ENCODE peak calls at places on chromosomes 11 and 22, in four cellular contexts. R, Z, G and B are unnamed samples.

GRCh38 chr11:3859373-3859881 is 4.0 kb downstream of the STIM1 start:
- DNase-seq in R (peak; percentile 91), Z (peak; percentile 69), G (no peak), B (no peak)

GRCh38 chr11:38019072-38019775 is 1421.2 kb upstream of the RAG2 start:
- DNase-seq in R (no peak), Z (no peak), G (no peak), B (no peak)

GRCh38 chr11:11972942-11973341 is 35.5 kb downstream of the DKK3 start:
- DNase-seq in R (no peak), Z (peak; percentile 35), G (no peak), B (no peak)

GRCh38 chr11:134049303-134049702 is 19.6 kb upstream of the JAM3 start:
- DNase-seq in R (no peak), Z (no peak), G (no peak), B (peak; percentile 13)

GRCh38 chr22:29257751-29258181 is 10.0 kb downstream of the RHBDD3 start:
- DNase-seq in R (no peak), Z (no peak), G (no peak), B (no peak)

GRCh38 chr11:28146123-28146751 is 38.0 kb downstream of the METTL15 start:
- DNase-seq in R (no peak), Z (no peak), G (no peak), B (no peak)

GRCh38 chr22:20437253-20438065 is at the start of gene SCARF2:
- DNase-seq in R (peak; percentile 75), Z (peak; percentile 71), G (no peak), B (no peak)

GRCh38 chr11:2571598-2572281 is 126.9 kb downstream of the KCNQ1 start:
- DNase-seq in R (peak; percentile 42), Z (no peak), G (no peak), B (no peak)

GRCh38 chr11:59560290-59560701 is 49.0 kb downstream of the OR4D9 start:
- DNase-seq in R (peak; percentile 52), Z (no peak), G (no peak), B (peak; percentile 48)
- H3K4me3 ChIP-seq in R (peak overlapping the region; percentile 74), Z (peak overlapping the region; percentile 90), G (peak overlapping the region; percentile 82), B (peak overlapping the region; percentile 97)

GRCh38 chr11:9380773-9381172 is 3.7 kb upstream of the IPO7 start:
- DNase-seq in R (no peak), Z (peak; percentile 39), G (no peak), B (no peak)

GRCh38 chr11:9384535-9385287 is at the start of gene IPO7:
- DNase-seq in R (peak; percentile 95), Z (peak; percentile 90), G (peak; percentile 63), B (peak; percentile 93)

GRCh38 chr11:9379046-9379445 is 5.4 kb upstream of the IPO7 start:
- DNase-seq in R (no peak), Z (no peak), G (no peak), B (no peak)
- H3K27ac ChIP-seq in R (no peak overlapping the region), Z (no peak overlapping the region), G (no peak overlapping the region), B (no peak overlapping the region)

GRCh38 chr22:39439170-39439569 is 17.6 kb upstream of the MGAT3 start:
- DNase-seq in R (no peak), Z (no peak), G (no peak), B (no peak)

GRCh38 chr22:39435616-39436015 is 21.2 kb upstream of the MGAT3 start:
- DNase-seq in R (no peak), Z (no peak), G (no peak), B (no peak)

GRCh38 chr22:39434721-39435120 is 22.1 kb upstream of the MGAT3 start:
- DNase-seq in R (no peak), Z (no peak), G (no peak), B (no peak)

GRCh38 chr22:39434243-39434653 is 22.6 kb upstream of the MGAT3 start:
- DNase-seq in R (peak; percentile 73), Z (peak; percentile 52), G (no peak), B (peak; percentile 87)

GRCh38 chr22:39437836-39438704 is 18.7 kb upstream of the MGAT3 start:
- DNase-seq in R (no peak), Z (no peak), G (no peak), B (no peak)
- H3K4me3 ChIP-seq in R (peak overlapping the region; percentile 37), Z (peak overlapping the region; percentile 52), G (peak overlapping the region; percentile 35), B (peak overlapping the region; percentile 44)

GRCh38 chr11:19087658-19088057 is 27.1 kb upstream of the MRGPRX2 start:
- DNase-seq in R (no peak), Z (no peak), G (no peak), B (no peak)
- H3K27ac ChIP-seq in R (no peak overlapping the region), Z (no peak overlapping the region), G (no peak overlapping the region), B (no peak overlapping the region)